ENCODE peak calls at places on chromosomes 5 and 9, in nine cellular contexts. One of them, this sample, is unnamed.

GRCh38 chr9:133322701-133323100 is 13.3 kb downstream of the SURF6 start:
- DNase-seq in tibial nerve: no peak
- DNase-seq in neural progenitor cell: no peak
- DNase-seq in stomach: no peak
- DNase-seq in naive thymus-derived CD4-positive, alpha-beta T cell: no peak
- DNase-seq in esophagus squamous epithelium: no peak
- DNase-seq in heart left ventricle: no peak
- DNase-seq in left ventricle myocardium inferior: no peak
- DNase-seq in CD8-positive, alpha-beta memory T cell: no peak
- DNase-seq in this sample: no peak

GRCh38 chr5:95712347-95712958 is 18.7 kb upstream of the RHOBTB3 start:
- DNase-seq in heart left ventricle: no peak
- DNase-seq in neural progenitor cell: no peak
- DNase-seq in stomach: no peak
- DNase-seq in tibial nerve: no peak
- DNase-seq in left ventricle myocardium inferior: no peak
- DNase-seq in naive thymus-derived CD4-positive, alpha-beta T cell: no peak
- DNase-seq in esophagus squamous epithelium: no peak
- DNase-seq in CD8-positive, alpha-beta memory T cell: no peak
- DNase-seq in this sample: peak; percentile 97

GRCh38 chr5:93497101-93497500 is 83.9 kb downstream of the NR2F1-AS1 start:
- DNase-seq in heart left ventricle: no peak
- DNase-seq in naive thymus-derived CD4-positive, alpha-beta T cell: no peak
- DNase-seq in esophagus squamous epithelium: no peak
- DNase-seq in neural progenitor cell: no peak
- DNase-seq in CD8-positive, alpha-beta memory T cell: no peak
- DNase-seq in left ventricle myocardium inferior: no peak
- DNase-seq in stomach: no peak
- DNase-seq in tibial nerve: no peak
- DNase-seq in this sample: peak; percentile 39

GRCh38 chr5:112694853-112695709 is 42.6 kb upstream of the APC start:
- DNase-seq in tibial nerve: no peak
- DNase-seq in neural progenitor cell: peak; percentile 19
- DNase-seq in esophagus squamous epithelium: no peak
- DNase-seq in stomach: no peak
- DNase-seq in CD8-positive, alpha-beta memory T cell: no peak
- DNase-seq in left ventricle myocardium inferior: no peak
- DNase-seq in naive thymus-derived CD4-positive, alpha-beta T cell: no peak
- DNase-seq in heart left ventricle: no peak
- DNase-seq in this sample: no peak

GRCh38 chr5:14476791-14477435 is 104.7 kb upstream of the OTULINL start:
- DNase-seq in tibial nerve: no peak
- DNase-seq in neural progenitor cell: no peak
- DNase-seq in left ventricle myocardium inferior: no peak
- DNase-seq in esophagus squamous epithelium: no peak
- DNase-seq in naive thymus-derived CD4-positive, alpha-beta T cell: no peak
- DNase-seq in heart left ventricle: no peak
- DNase-seq in CD8-positive, alpha-beta memory T cell: no peak
- DNase-seq in stomach: no peak
- DNase-seq in this sample: peak; percentile 95

GRCh38 chr5:146828385-146828784 is 50.2 kb downstream of the PPP2R2B start:
- DNase-seq in esophagus squamous epithelium: no peak
- DNase-seq in heart left ventricle: no peak
- DNase-seq in CD8-positive, alpha-beta memory T cell: no peak
- DNase-seq in naive thymus-derived CD4-positive, alpha-beta T cell: no peak
- DNase-seq in stomach: no peak
- DNase-seq in neural progenitor cell: no peak
- DNase-seq in left ventricle myocardium inferior: no peak
- DNase-seq in tibial nerve: no peak
- DNase-seq in this sample: no peak

GRCh38 chr9:110048976-110049698 is 158.8 kb downstream of the C9orf152 start:
- DNase-seq in CD8-positive, alpha-beta memory T cell: no peak
- DNase-seq in naive thymus-derived CD4-positive, alpha-beta T cell: peak; percentile 11
- DNase-seq in neural progenitor cell: peak; percentile 38
- DNase-seq in heart left ventricle: no peak
- DNase-seq in left ventricle myocardium inferior: no peak
- DNase-seq in esophagus squamous epithelium: no peak
- DNase-seq in tibial nerve: no peak
- DNase-seq in stomach: no peak
- DNase-seq in this sample: peak; percentile 29

GRCh38 chr9:87443461-87443860 is 54.2 kb upstream of the DAPK1 start:
- DNase-seq in CD8-positive, alpha-beta memory T cell: no peak
- DNase-seq in left ventricle myocardium inferior: no peak
- DNase-seq in naive thymus-derived CD4-positive, alpha-beta T cell: no peak
- DNase-seq in tibial nerve: no peak
- DNase-seq in esophagus squamous epithelium: no peak
- DNase-seq in heart left ventricle: no peak
- DNase-seq in stomach: no peak
- DNase-seq in neural progenitor cell: no peak
- DNase-seq in this sample: no peak

GRCh38 chr9:33858346-33858869 is 41.4 kb downstream of the UBE2R2 start:
- DNase-seq in heart left ventricle: no peak
- DNase-seq in neural progenitor cell: no peak
- DNase-seq in left ventricle myocardium inferior: no peak
- DNase-seq in tibial nerve: no peak
- DNase-seq in esophagus squamous epithelium: no peak
- DNase-seq in CD8-positive, alpha-beta memory T cell: no peak
- DNase-seq in stomach: no peak
- DNase-seq in naive thymus-derived CD4-positive, alpha-beta T cell: no peak
- DNase-seq in this sample: peak; percentile 21

GRCh38 chr9:131478421-131478868 is 24.3 kb upstream of the POMT1 start:
- DNase-seq in naive thymus-derived CD4-positive, alpha-beta T cell: peak; percentile 48
- DNase-seq in tibial nerve: peak; percentile 50
- DNase-seq in neural progenitor cell: peak; percentile 81
- DNase-seq in esophagus squamous epithelium: no peak
- DNase-seq in heart left ventricle: no peak
- DNase-seq in CD8-positive, alpha-beta memory T cell: peak; percentile 35
- DNase-seq in left ventricle myocardium inferior: peak; percentile 41
- DNase-seq in stomach: peak; percentile 62
- DNase-seq in this sample: no peak

DNA sequence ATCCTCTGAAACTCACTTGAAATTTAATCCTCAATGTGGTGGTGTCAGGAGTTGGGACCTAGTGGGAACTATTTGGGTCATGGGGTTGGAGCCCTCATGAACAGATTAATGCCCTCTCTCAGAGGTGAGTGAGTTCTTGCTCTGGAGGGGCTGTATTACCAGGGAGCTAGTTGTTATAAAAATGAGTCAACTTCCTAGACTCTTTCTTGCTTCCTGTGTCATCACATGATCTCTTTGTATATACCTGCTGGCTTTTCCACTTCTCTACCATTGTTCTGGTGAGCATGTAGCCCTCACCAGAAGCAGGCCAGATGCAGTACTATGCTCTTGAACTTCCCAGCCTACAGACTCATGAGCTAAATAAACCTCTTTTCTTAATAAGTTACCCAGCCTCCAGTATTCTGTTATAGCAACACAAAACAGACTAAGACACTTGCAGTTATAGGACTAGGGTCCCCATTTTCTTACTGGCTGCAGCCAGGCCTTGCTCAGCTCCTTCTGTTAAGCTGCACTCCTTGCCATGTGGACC is 127.5 kb downstream of the SUSD1 start:
- DNase-seq in left ventricle myocardium inferior: no peak
- DNase-seq in CD8-positive, alpha-beta memory T cell: no peak
- DNase-seq in esophagus squamous epithelium: no peak
- DNase-seq in tibial nerve: no peak
- DNase-seq in neural progenitor cell: no peak
- DNase-seq in stomach: no peak
- DNase-seq in naive thymus-derived CD4-positive, alpha-beta T cell: no peak
- DNase-seq in heart left ventricle: no peak
- DNase-seq in this sample: peak; percentile 52
- H3K36me3 ChIP-seq in left ventricle myocardium inferior: peaks cover 8% of the 10 kb centered on the region
- H3K36me3 ChIP-seq in CD8-positive, alpha-beta memory T cell: no peaks in the 10 kb centered on the region
- H3K36me3 ChIP-seq in esophagus squamous epithelium: no peaks in the 10 kb centered on the region
- H3K36me3 ChIP-seq in tibial nerve: no peaks in the 10 kb centered on the region
- H3K36me3 ChIP-seq in neural progenitor cell: no peaks in the 10 kb centered on the region
- H3K36me3 ChIP-seq in stomach: no peaks in the 10 kb centered on the region
- H3K36me3 ChIP-seq in naive thymus-derived CD4-positive, alpha-beta T cell: no peaks in the 10 kb centered on the region
- H3K36me3 ChIP-seq in heart left ventricle: no peaks in the 10 kb centered on the region
- H3K36me3 ChIP-seq in this sample: no peaks in the 10 kb centered on the region

GRCh38 chr9:93486269-93486668 is 32.9 kb upstream of the FAM120AOS start:
- DNase-seq in stomach: no peak
- DNase-seq in esophagus squamous epithelium: no peak
- DNase-seq in tibial nerve: no peak
- DNase-seq in left ventricle myocardium inferior: no peak
- DNase-seq in heart left ventricle: no peak
- DNase-seq in CD8-positive, alpha-beta memory T cell: no peak
- DNase-seq in neural progenitor cell: no peak
- DNase-seq in naive thymus-derived CD4-positive, alpha-beta T cell: no peak
- DNase-seq in this sample: no peak

GRCh38 chr9:93480262-93480661 is 26.9 kb upstream of the FAM120AOS start:
- DNase-seq in esophagus squamous epithelium: no peak
- DNase-seq in tibial nerve: no peak
- DNase-seq in CD8-positive, alpha-beta memory T cell: no peak
- DNase-seq in neural progenitor cell: no peak
- DNase-seq in naive thymus-derived CD4-positive, alpha-beta T cell: no peak
- DNase-seq in stomach: no peak
- DNase-seq in heart left ventricle: no peak
- DNase-seq in left ventricle myocardium inferior: no peak
- DNase-seq in this sample: no peak

GRCh38 chr9:93480728-93481324 is 27.4 kb upstream of the FAM120AOS start:
- DNase-seq in heart left ventricle: no peak
- DNase-seq in stomach: no peak
- DNase-seq in neural progenitor cell: peak; percentile 23
- DNase-seq in CD8-positive, alpha-beta memory T cell: no peak
- DNase-seq in tibial nerve: no peak
- DNase-seq in left ventricle myocardium inferior: no peak
- DNase-seq in esophagus squamous epithelium: no peak
- DNase-seq in naive thymus-derived CD4-positive, alpha-beta T cell: no peak
- DNase-seq in this sample: no peak

GRCh38 chr9:93479726-93480125 is 26.3 kb upstream of the FAM120AOS start:
- DNase-seq in neural progenitor cell: no peak
- DNase-seq in stomach: no peak
- DNase-seq in heart left ventricle: no peak
- DNase-seq in CD8-positive, alpha-beta memory T cell: no peak
- DNase-seq in tibial nerve: peak; percentile 12
- DNase-seq in naive thymus-derived CD4-positive, alpha-beta T cell: no peak
- DNase-seq in left ventricle myocardium inferior: no peak
- DNase-seq in esophagus squamous epithelium: no peak
- DNase-seq in this sample: no peak

GRCh38 chr9:93483497-93483896 is 30.1 kb upstream of the FAM120AOS start:
- DNase-seq in neural progenitor cell: no peak
- DNase-seq in left ventricle myocardium inferior: no peak
- DNase-seq in stomach: no peak
- DNase-seq in heart left ventricle: no peak
- DNase-seq in naive thymus-derived CD4-positive, alpha-beta T cell: no peak
- DNase-seq in esophagus squamous epithelium: no peak
- DNase-seq in CD8-positive, alpha-beta memory T cell: no peak
- DNase-seq in tibial nerve: no peak
- DNase-seq in this sample: no peak
- H3K36me3 ChIP-seq in neural progenitor cell: no peaks in the 10 kb centered on the region
- H3K36me3 ChIP-seq in left ventricle myocardium inferior: peaks cover 12% of the 10 kb centered on the region
- H3K36me3 ChIP-seq in stomach: no peaks in the 10 kb centered on the region
- H3K36me3 ChIP-seq in heart left ventricle: peaks cover 11% of the 10 kb centered on the region
- H3K36me3 ChIP-seq in naive thymus-derived CD4-positive, alpha-beta T cell: peaks cover 6% of the 10 kb centered on the region
- H3K36me3 ChIP-seq in esophagus squamous epithelium: no peaks in the 10 kb centered on the region
- H3K36me3 ChIP-seq in CD8-positive, alpha-beta memory T cell: peaks cover 17% of the 10 kb centered on the region
- H3K36me3 ChIP-seq in tibial nerve: no peaks in the 10 kb centered on the region
- H3K36me3 ChIP-seq in this sample: peaks cover 16% of the 10 kb centered on the region

GRCh38 chr5:141356950-141357349 is 2.1 kb downstream of the PCDHGA4 start:
- DNase-seq in esophagus squamous epithelium: no peak
- DNase-seq in stomach: no peak
- DNase-seq in naive thymus-derived CD4-positive, alpha-beta T cell: no peak
- DNase-seq in neural progenitor cell: no peak
- DNase-seq in heart left ventricle: no peak
- DNase-seq in left ventricle myocardium inferior: no peak
- DNase-seq in CD8-positive, alpha-beta memory T cell: no peak
- DNase-seq in tibial nerve: no peak
- DNase-seq in this sample: no peak

GRCh38 chr5:141356133-141356532 is 1.3 kb downstream of the PCDHGA4 start:
- DNase-seq in left ventricle myocardium inferior: no peak
- DNase-seq in stomach: no peak
- DNase-seq in esophagus squamous epithelium: no peak
- DNase-seq in tibial nerve: no peak
- DNase-seq in heart left ventricle: no peak
- DNase-seq in naive thymus-derived CD4-positive, alpha-beta T cell: no peak
- DNase-seq in neural progenitor cell: no peak
- DNase-seq in CD8-positive, alpha-beta memory T cell: no peak
- DNase-seq in this sample: no peak

GRCh38 chr5:141351591-141351990 is 1.7 kb downstream of the PCDHGB1 start:
- DNase-seq in stomach: no peak
- DNase-seq in left ventricle myocardium inferior: no peak
- DNase-seq in naive thymus-derived CD4-positive, alpha-beta T cell: no peak
- DNase-seq in heart left ventricle: no peak
- DNase-seq in esophagus squamous epithelium: no peak
- DNase-seq in CD8-positive, alpha-beta memory T cell: no peak
- DNase-seq in neural progenitor cell: no peak
- DNase-seq in tibial nerve: no peak
- DNase-seq in this sample: no peak

GRCh38 chr5:141354900-141355469 is at the start of gene PCDHGA4:
- DNase-seq in heart left ventricle: no peak
- DNase-seq in naive thymus-derived CD4-positive, alpha-beta T cell: no peak
- DNase-seq in stomach: no peak
- DNase-seq in CD8-positive, alpha-beta memory T cell: no peak
- DNase-seq in tibial nerve: no peak
- DNase-seq in esophagus squamous epithelium: no peak
- DNase-seq in neural progenitor cell: no peak
- DNase-seq in left ventricle myocardium inferior: no peak
- DNase-seq in this sample: no peak

DNA sequence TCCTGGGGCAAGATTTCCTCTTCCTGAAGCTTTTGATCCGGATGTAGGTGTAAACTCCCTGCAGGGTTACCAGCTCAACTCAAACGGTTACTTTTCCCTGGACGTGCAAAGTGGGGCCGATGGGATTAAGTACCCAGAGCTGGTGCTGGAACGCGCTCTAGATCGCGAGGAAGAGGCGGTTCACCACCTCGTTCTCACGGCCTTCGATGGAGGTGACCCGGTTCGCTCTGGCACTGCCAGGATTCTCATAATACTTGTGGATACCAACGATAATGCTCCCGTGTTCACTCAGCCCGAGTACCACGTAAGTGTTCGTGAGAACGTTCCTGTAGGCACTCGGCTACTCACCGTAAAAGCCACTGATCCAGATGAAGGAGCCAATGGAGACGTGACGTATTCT is 820 bp downstream of the PCDHGA4 start:
- DNase-seq in tibial nerve: no peak
- DNase-seq in heart left ventricle: no peak
- DNase-seq in naive thymus-derived CD4-positive, alpha-beta T cell: no peak
- DNase-seq in esophagus squamous epithelium: no peak
- DNase-seq in left ventricle myocardium inferior: no peak
- DNase-seq in neural progenitor cell: no peak
- DNase-seq in stomach: no peak
- DNase-seq in CD8-positive, alpha-beta memory T cell: no peak
- DNase-seq in this sample: no peak
- H3K36me3 ChIP-seq in tibial nerve: no peaks in the 10 kb centered on the region
- H3K36me3 ChIP-seq in heart left ventricle: peaks cover 26% of the 10 kb centered on the region
- H3K36me3 ChIP-seq in naive thymus-derived CD4-positive, alpha-beta T cell: no peaks in the 10 kb centered on the region
- H3K36me3 ChIP-seq in esophagus squamous epithelium: no peaks in the 10 kb centered on the region
- H3K36me3 ChIP-seq in left ventricle myocardium inferior: peaks cover 21% of the 10 kb centered on the region
- H3K36me3 ChIP-seq in neural progenitor cell: no peaks in the 10 kb centered on the region
- H3K36me3 ChIP-seq in stomach: no peaks in the 10 kb centered on the region
- H3K36me3 ChIP-seq in CD8-positive, alpha-beta memory T cell: no peaks in the 10 kb centered on the region
- H3K36me3 ChIP-seq in this sample: no peaks in the 10 kb centered on the region

DNA sequence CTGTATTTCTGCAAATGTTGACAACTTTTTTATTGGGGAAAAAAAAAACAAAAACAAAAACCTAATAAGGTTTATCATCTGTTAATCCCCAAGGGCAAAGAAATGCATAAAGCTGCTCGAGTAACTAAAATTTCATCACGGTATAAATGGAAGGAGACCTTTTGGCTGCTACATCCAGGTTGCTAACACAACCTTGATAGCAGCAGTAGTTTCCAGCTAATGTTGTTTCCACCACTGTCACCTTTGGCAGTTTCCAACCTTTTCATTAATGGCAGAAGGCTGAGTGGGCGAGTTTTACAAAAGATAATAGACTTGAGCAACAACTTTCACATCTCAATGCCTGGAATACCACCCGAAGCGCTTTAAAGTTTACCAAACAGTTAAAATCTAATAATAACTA is 8.5 kb downstream of the PAIP1 start:
- DNase-seq in esophagus squamous epithelium: no peak
- DNase-seq in neural progenitor cell: no peak
- DNase-seq in naive thymus-derived CD4-positive, alpha-beta T cell: no peak
- DNase-seq in tibial nerve: no peak
- DNase-seq in CD8-positive, alpha-beta memory T cell: no peak
- DNase-seq in left ventricle myocardium inferior: no peak
- DNase-seq in heart left ventricle: no peak
- DNase-seq in stomach: no peak
- DNase-seq in this sample: no peak
- H3K36me3 ChIP-seq in esophagus squamous epithelium: peaks cover 3% of the 10 kb centered on the region
- H3K36me3 ChIP-seq in neural progenitor cell: peaks cover 47% of the 10 kb centered on the region
- H3K36me3 ChIP-seq in naive thymus-derived CD4-positive, alpha-beta T cell: peaks cover 12% of the 10 kb centered on the region
- H3K36me3 ChIP-seq in tibial nerve: no peaks in the 10 kb centered on the region
- H3K36me3 ChIP-seq in CD8-positive, alpha-beta memory T cell: peaks cover 49% of the 10 kb centered on the region
- H3K36me3 ChIP-seq in left ventricle myocardium inferior: peaks cover 56% of the 10 kb centered on the region
- H3K36me3 ChIP-seq in heart left ventricle: peaks cover 80% of the 10 kb centered on the region
- H3K36me3 ChIP-seq in stomach: peaks cover 31% of the 10 kb centered on the region
- H3K36me3 ChIP-seq in this sample: peaks cover 11% of the 10 kb centered on the region

This sample was measured in bronchial epithelial cell.